ENCODE peak calls at places on chromosomes 3 and 15, in four cellular contexts. One of them, this sample, is unnamed.

GRCh38 chr15:77187751-77188464 is 117.0 kb upstream of the TSPAN3 start:
- DNase-seq in GM12878: peak
- DNase-seq in K562: no peak
- DNase-seq in HepG2: no peak
- DNase-seq in this sample: no peak

GRCh38 chr15:37574985-37575384 is 359.5 kb upstream of the TMCO5A start:
- DNase-seq in K562: no peak
- DNase-seq in HepG2: no peak
- DNase-seq in GM12878: no peak
- DNase-seq in this sample: no peak

GRCh38 chr3:53577486-53577885 is 83.1 kb downstream of the CACNA1D start:
- DNase-seq in K562: no peak
- DNase-seq in GM12878: no peak
- DNase-seq in HepG2: no peak
- DNase-seq in this sample: no peak

GRCh38 chr3:160136421-160136820 is 88.8 kb upstream of the C3orf80 start:
- DNase-seq in HepG2: no peak
- DNase-seq in K562: no peak
- DNase-seq in GM12878: no peak
- DNase-seq in this sample: no peak

GRCh38 chr3:16993227-16993626 is 108.5 kb downstream of the PLCL2 start:
- DNase-seq in K562: no peak
- DNase-seq in GM12878: no peak
- DNase-seq in HepG2: no peak
- DNase-seq in this sample: no peak

GRCh38 chr3:157166115-157166514 is 6.2 kb upstream of the CCNL1 start:
- DNase-seq in GM12878: no peak
- DNase-seq in K562: no peak
- DNase-seq in HepG2: peak
- DNase-seq in this sample: no peak

GRCh38 chr3:122392868-122393844 is 9.2 kb downstream of the FAM162A start:
- DNase-seq in HepG2: peak
- DNase-seq in K562: peak
- DNase-seq in GM12878: no peak
- DNase-seq in this sample: no peak

GRCh38 chr3:127200086-127200691 is 7.3 kb downstream of the PRR23E start:
- DNase-seq in HepG2: no peak
- DNase-seq in K562: no peak
- DNase-seq in GM12878: no peak
- DNase-seq in this sample: no peak

GRCh38 chr3:58535531-58536500 is 1.2 kb downstream of the ACOX2 start:
- DNase-seq in GM12878: no peak
- DNase-seq in HepG2: peak
- DNase-seq in K562: peak
- DNase-seq in this sample: no peak
- TF ChIP-seq CREM in GM12878: no peak
- TF ChIP-seq CREM in HepG2: no peak
- TF ChIP-seq CREM in K562: no peak
- TF ChIP-seq CREM in this sample: no peak

GRCh38 chr3:175186511-175186910 is 327.4 kb downstream of the NAALADL2 start:
- DNase-seq in K562: no peak
- DNase-seq in HepG2: no peak
- DNase-seq in GM12878: no peak
- DNase-seq in this sample: no peak
- TF ChIP-seq CREM in K562: no peak
- TF ChIP-seq CREM in HepG2: no peak
- TF ChIP-seq CREM in GM12878: no peak
- TF ChIP-seq CREM in this sample: no peak

GRCh38 chr3:58034738-58035511 is 26.7 kb downstream of the FLNB start:
- DNase-seq in HepG2: no peak
- DNase-seq in GM12878: peak
- DNase-seq in K562: peak
- DNase-seq in this sample: no peak
- TF ChIP-seq CREM in HepG2: no peak
- TF ChIP-seq CREM in GM12878: peak
- TF ChIP-seq CREM in K562: no peak
- TF ChIP-seq CREM in this sample: no peak

GRCh38 chr3:131083190-131083863 is 56.6 kb downstream of the NEK11 start:
- DNase-seq in GM12878: no peak
- DNase-seq in K562: no peak
- DNase-seq in HepG2: no peak
- DNase-seq in this sample: peak
- TF ChIP-seq CREM in GM12878: no peak
- TF ChIP-seq CREM in K562: no peak
- TF ChIP-seq CREM in HepG2: no peak
- TF ChIP-seq CREM in this sample: no peak

DNA sequence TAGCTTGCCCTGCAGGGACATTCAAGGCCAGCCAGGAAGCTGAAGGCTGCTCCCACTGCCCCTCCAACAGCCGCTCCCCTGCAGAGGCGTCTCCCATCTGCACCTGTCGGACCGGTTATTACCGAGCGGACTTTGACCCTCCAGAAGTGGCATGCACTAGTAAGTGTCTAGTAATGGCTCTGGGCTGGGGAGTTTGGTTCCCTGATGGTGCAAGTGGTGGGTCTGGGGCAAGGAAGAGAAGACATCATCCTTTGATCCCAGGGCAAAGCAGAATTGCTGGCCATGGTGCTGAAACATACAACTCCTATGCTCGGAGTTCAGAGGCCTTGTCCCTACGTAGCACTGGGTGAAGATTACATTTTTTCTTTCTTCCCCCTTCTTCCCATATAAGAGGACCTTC is 311.4 kb downstream of the EPHB1 start:
- DNase-seq in GM12878: no peak
- DNase-seq in K562: peak
- DNase-seq in HepG2: peak
- DNase-seq in this sample: peak
- TF ChIP-seq CREM in GM12878: no peak
- TF ChIP-seq CREM in K562: no peak
- TF ChIP-seq CREM in HepG2: no peak
- TF ChIP-seq CREM in this sample: no peak

GRCh38 chr3:129611812-129612349 is 5.4 kb upstream of the PLXND1 start:
- DNase-seq in HepG2: peak
- DNase-seq in K562: no peak
- DNase-seq in GM12878: no peak
- DNase-seq in this sample: peak
- TF ChIP-seq CREM in HepG2: no peak
- TF ChIP-seq CREM in K562: no peak
- TF ChIP-seq CREM in GM12878: no peak
- TF ChIP-seq CREM in this sample: no peak

DNA sequence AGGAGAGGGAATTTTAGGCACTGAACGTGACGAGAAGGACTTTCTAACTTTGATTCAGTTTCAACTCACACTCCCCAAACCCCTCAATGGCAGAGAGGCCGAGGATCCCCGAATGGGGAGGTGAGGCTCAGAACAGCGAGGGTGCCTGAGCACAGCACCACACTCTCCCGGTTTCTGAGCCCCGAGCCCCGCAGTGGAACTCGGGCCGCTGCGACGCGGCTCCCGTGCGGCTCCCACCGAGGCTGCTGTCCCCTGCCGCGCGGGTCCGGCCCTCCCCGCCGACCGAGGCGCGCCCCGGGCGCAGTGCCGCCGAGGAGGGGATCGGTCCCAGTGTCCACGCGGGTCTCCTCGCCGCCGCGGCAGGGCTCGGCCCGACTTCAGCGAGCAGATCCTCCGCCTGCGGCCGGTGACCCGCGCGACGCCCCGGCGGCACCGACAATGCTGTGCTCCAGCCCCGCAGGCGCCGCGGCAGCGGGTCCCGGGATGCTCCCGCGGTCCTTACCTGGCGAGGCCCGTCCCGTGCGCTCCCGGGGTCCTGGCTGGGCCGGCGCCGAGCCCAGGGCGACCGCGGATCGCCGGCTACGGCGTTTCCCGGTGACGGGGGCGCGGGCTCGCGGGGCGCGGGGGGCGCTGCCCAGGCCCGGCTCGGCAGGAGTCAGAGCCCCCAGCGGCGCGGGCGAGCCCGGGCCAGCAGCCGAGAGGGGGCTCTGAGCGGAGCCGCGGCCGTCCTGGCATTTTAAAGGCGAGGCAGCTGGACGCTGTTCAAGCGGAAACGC is at the start of gene CTXND1:
- DNase-seq in HepG2: no peak
- DNase-seq in K562: no peak
- DNase-seq in GM12878: no peak
- DNase-seq in this sample: peak
- TF ChIP-seq CREM in HepG2: no peak
- TF ChIP-seq CREM in K562: no peak
- TF ChIP-seq CREM in GM12878: no peak
- TF ChIP-seq CREM in this sample: no peak

This sample was measured in WTC11.